ENCODE peak calls at places on chromosomes 13 and 19, in six cellular contexts. E is RPMI8226, S is BJ, B is SK-MEL-5, D is H54, O is IMR-90. R is an unnamed sample.

GRCh38 chr13:94234766-94235165 is 244.7 kb downstream of the DCT start:
- DNase-seq in E (no peak), S (no peak), B (no peak), D (no peak), O (no peak), R (no peak)

GRCh38 chr19:52748336-52748950 is 13.6 kb upstream of the ZNF611 start:
- DNase-seq in E (peak; percentile 49), S (no peak), B (peak; percentile 23), D (no peak), O (peak; percentile 57), R (no peak)

GRCh38 chr19:13689050-13689449 is 75.3 kb upstream of the MRI1 start:
- DNase-seq in E (peak; percentile 72), S (no peak), B (peak; percentile 56), D (no peak), O (peak; percentile 15), R (no peak)

GRCh38 chr19:48497728-48498575 is 13.7 kb downstream of the LMTK3 start:
- DNase-seq in E (no peak), S (no peak), B (no peak), D (no peak), O (no peak), R (no peak)

GRCh38 chr13:46577656-46578589 is 25.0 kb downstream of the LRCH1 start:
- DNase-seq in E (no peak), S (no peak), B (peak; percentile 55), D (no peak), O (peak; percentile 33), R (peak; percentile 11)

GRCh38 chr13:24203726-24204295 is 43.3 kb downstream of the SPATA13 start:
- DNase-seq in E (no peak), S (no peak), B (no peak), D (no peak), O (peak; percentile 50), R (no peak)

GRCh38 chr19:36638862-36639510 is 27.7 kb downstream of the ZNF461 start:
- DNase-seq in E (no peak), S (no peak), B (no peak), D (no peak), O (no peak), R (no peak)

GRCh38 chr13:95463516-95463915 is 89.0 kb upstream of the CLDN10 start:
- DNase-seq in E (peak; percentile 40), S (no peak), B (no peak), D (no peak), O (no peak), R (no peak)

GRCh38 chr13:24213932-24214331 is 53.4 kb downstream of the SPATA13 start:
- DNase-seq in E (no peak), S (no peak), B (no peak), D (no peak), O (no peak), R (no peak)

GRCh38 chr19:55027472-55028337 is 10.4 kb downstream of the GP6 start:
- DNase-seq in E (no peak), S (no peak), B (peak; percentile 21), D (no peak), O (no peak), R (no peak)

GRCh38 chr19:49546825-49547565 is 19.2 kb downstream of the RCN3 start:
- DNase-seq in E (peak; percentile 73), S (peak; percentile 74), B (peak; percentile 92), D (peak; percentile 86), O (peak; percentile 89), R (peak; percentile 62)

GRCh38 chr19:13404236-13404635 is 102.0 kb downstream of the CACNA1A start:
- DNase-seq in E (no peak), S (no peak), B (no peak), D (no peak), O (no peak), R (no peak)

GRCh38 chr13:26883613-26884257 is 123.1 kb upstream of the GPR12 start:
- DNase-seq in E (no peak), S (no peak), B (no peak), D (no peak), O (no peak), R (no peak)

GRCh38 chr19:30161770-30162169 is 210.4 kb upstream of the ZNF536 start:
- DNase-seq in E (no peak), S (no peak), B (no peak), D (no peak), O (no peak), R (no peak)

GRCh38 chr19:55642153-55643002 is 1.1 kb upstream of the ZNF581 start:
- DNase-seq in E (peak; percentile 71), S (no peak), B (no peak), D (peak; percentile 82), O (no peak), R (no peak)

R was measured in DMS153.